ENCODE peak calls at places on chromosome 4, in five cellular contexts. W is Peyer's patch, Q is testis, C is transverse colon, X is ovary. H is an unnamed sample.

GRCh38 chr4:182306792-182307507 is 63.7 kb downstream of the TENM3 start:
- DNase-seq in W (no peak), Q (no peak), C (no peak), X (no peak), H (no peak)

GRCh38 chr4:14787894-14788293 is 214.4 kb upstream of the CPEB2 start:
- DNase-seq in W (no peak), Q (peak), C (peak), X (no peak), H (no peak)

GRCh38 chr4:161937151-161937550 is 226.6 kb downstream of the FSTL5 start:
- DNase-seq in W (no peak), Q (no peak), C (no peak), X (no peak), H (no peak)

GRCh38 chr4:102717448-102718092 is 43.2 kb downstream of the MANBA start:
- DNase-seq in W (no peak), Q (no peak), C (no peak), X (no peak), H (no peak)

GRCh38 chr4:170853422-170854021 is 763.8 kb upstream of the AADAT start:
- DNase-seq in W (peak), Q (peak), C (peak), X (peak), H (peak)

GRCh38 chr4:187188118-187188517 is 464.5 kb upstream of the FAT1 start:
- DNase-seq in W (no peak), Q (no peak), C (no peak), X (no peak), H (no peak)

GRCh38 chr4:24473309-24473721 is 111.0 kb downstream of the DHX15 start:
- DNase-seq in W (no peak), Q (peak), C (peak), X (no peak), H (peak)

GRCh38 chr4:6271701-6272465 is 2.2 kb downstream of the WFS1 start:
- DNase-seq in W (no peak), Q (peak), C (peak), X (peak), H (peak)

GRCh38 chr4:56656346-56656643 is 24.8 kb downstream of the HOPX start:
- DNase-seq in W (no peak), Q (peak), C (peak), X (peak), H (peak)

GRCh38 chr4:26590639-26591038 is 6.8 kb downstream of the TBC1D19 start:
- DNase-seq in W (no peak), Q (no peak), C (no peak), X (no peak), H (no peak)

GRCh38 chr4:15149842-15150592 is 147.7 kb downstream of the CPEB2 start:
- DNase-seq in W (peak), Q (peak), C (peak), X (peak), H (peak)

GRCh38 chr4:170990989-170991589 is 822.1 kb upstream of the GALNTL6 start:
- DNase-seq in W (no peak), Q (peak), C (no peak), X (no peak), H (peak)

GRCh38 chr4:81571105-81571504 is 99.4 kb upstream of the RASGEF1B start:
- DNase-seq in W (no peak), Q (no peak), C (no peak), X (no peak), H (no peak)

GRCh38 chr4:15766821-15767220 is 11.3 kb upstream of the CD38 start:
- DNase-seq in W (no peak), Q (no peak), C (no peak), X (no peak), H (no peak)

GRCh38 chr4:25484243-25484721 is 107.2 kb downstream of the ANAPC4 start:
- DNase-seq in W (no peak), Q (no peak), C (no peak), X (no peak), H (no peak)

GRCh38 chr4:10120943-10121567 is 4.5 kb upstream of the WDR1 start:
- DNase-seq in W (no peak), Q (no peak), C (no peak), X (no peak), H (peak)

GRCh38 chr4:145340071-145340695 is 141.5 kb upstream of the SMAD1 start:
- DNase-seq in W (no peak), Q (peak), C (no peak), X (no peak), H (no peak)

GRCh38 chr4:24121395-24122175 is 231.7 kb upstream of the PPARGC1A start:
- DNase-seq in W (no peak), Q (no peak), C (no peak), X (no peak), H (no peak)

GRCh38 chr4:25160714-25161598 is 707 bp upstream of the SEPSECS start:
- DNase-seq in W (no peak), Q (peak), C (no peak), X (peak), H (no peak)

GRCh38 chr4:177479063-177479462 is 36.8 kb upstream of the AGA start:
- DNase-seq in W (no peak), Q (no peak), C (no peak), X (no peak), H (no peak)

GRCh38 chr4:143742834-143743233 is 42.4 kb upstream of the FREM3 start:
- DNase-seq in W (no peak), Q (no peak), C (no peak), X (no peak), H (no peak)

GRCh38 chr4:158814636-158815035 is 45.8 kb downstream of the FNIP2 start:
- DNase-seq in W (no peak), Q (no peak), C (no peak), X (no peak), H (no peak)

GRCh38 chr4:37872310-37872988 is 18.4 kb upstream of the TBC1D1 start:
- DNase-seq in W (no peak), Q (no peak), C (no peak), X (no peak), H (no peak)

GRCh38 chr4:133775881-133776280 is 425.7 kb downstream of the PABPC4L start:
- DNase-seq in W (no peak), Q (no peak), C (no peak), X (no peak), H (no peak)

GRCh38 chr4:71944956-71945355 is 86.8 kb upstream of the NPFFR2 start:
- DNase-seq in W (no peak), Q (no peak), C (no peak), X (no peak), H (no peak)

GRCh38 chr4:43586813-43587212 is 694.3 kb downstream of the GRXCR1 start:
- DNase-seq in W (no peak), Q (no peak), C (no peak), X (no peak), H (no peak)

GRCh38 chr4:43587746-43588145 is 695.2 kb downstream of the GRXCR1 start:
- DNase-seq in W (no peak), Q (no peak), C (no peak), X (no peak), H (no peak)
- TF ChIP-seq POLR2A in W (no peak), Q (no peak), C (no peak), X (no peak), H (no peak)

GRCh38 chr4:77854431-77855111 is 8.1 kb upstream of the MRPL1 start:
- DNase-seq in W (no peak), Q (no peak), C (no peak), X (no peak), H (no peak)
- TF ChIP-seq POLR2A in W (no peak), Q (no peak), C (peak), X (no peak), H (no peak)

DNA sequence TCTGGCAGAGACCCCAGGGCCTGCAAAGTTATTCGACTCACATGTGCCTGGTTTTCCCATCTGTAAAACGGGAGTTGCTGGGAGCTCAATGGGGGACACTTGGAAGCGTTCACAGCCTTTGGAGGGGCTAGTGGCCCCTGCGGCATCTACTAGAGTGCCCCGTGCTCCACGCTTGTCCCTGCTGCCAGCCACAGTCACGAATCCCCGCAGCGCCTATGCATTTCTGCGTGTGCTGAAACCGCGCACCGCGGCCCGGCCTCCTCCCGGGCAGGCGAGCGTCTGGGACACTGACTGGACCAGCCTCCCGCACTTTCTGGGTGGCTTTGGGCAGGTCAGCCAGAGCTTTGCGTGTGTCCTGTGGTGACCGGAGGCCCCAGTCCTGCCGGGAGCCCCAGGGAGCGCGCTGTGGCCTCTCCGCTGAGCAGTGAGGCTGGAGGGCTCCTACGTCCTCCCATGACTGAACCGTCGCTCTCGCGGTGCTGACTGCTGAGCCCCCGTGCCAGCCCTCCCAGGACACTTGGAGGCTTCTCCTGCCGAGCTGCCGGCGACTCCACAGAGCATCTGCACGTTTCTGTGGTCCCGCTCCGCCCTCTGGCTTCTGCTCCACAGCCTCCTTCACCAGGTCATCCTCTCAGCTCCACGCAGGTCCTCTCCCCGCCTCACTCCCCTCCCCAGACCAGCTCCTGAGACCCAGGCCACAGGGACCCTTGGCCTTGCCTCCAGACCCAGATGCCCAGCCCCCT is 36.3 kb downstream of the PIGG start:
- DNase-seq in W (no peak), Q (no peak), C (no peak), X (no peak), H (no peak)
- TF ChIP-seq POLR2A in W (no peak), Q (no peak), C (no peak), X (no peak), H (no peak)

GRCh38 chr4:2402453-2402852 is 16.0 kb downstream of the ZFYVE28 start:
- DNase-seq in W (no peak), Q (no peak), C (no peak), X (no peak), H (no peak)

GRCh38 chr4:2402941-2403340 is 15.5 kb downstream of the ZFYVE28 start:
- DNase-seq in W (no peak), Q (no peak), C (no peak), X (no peak), H (no peak)

GRCh38 chr4:2400841-2401609 is 17.4 kb downstream of the ZFYVE28 start:
- DNase-seq in W (peak), Q (no peak), C (no peak), X (no peak), H (no peak)

GRCh38 chr4:2401610-2401983 is 16.8 kb downstream of the ZFYVE28 start:
- DNase-seq in W (no peak), Q (no peak), C (no peak), X (no peak), H (no peak)

GRCh38 chr4:2402053-2402452 is 16.4 kb downstream of the ZFYVE28 start:
- DNase-seq in W (peak), Q (peak), C (peak), X (peak), H (peak)
- TF ChIP-seq POLR2A in W (no peak), Q (no peak), C (no peak), X (no peak), H (no peak)

GRCh38 chr4:73221734-73222133 is 36.9 kb downstream of the ANKRD17 start:
- DNase-seq in W (no peak), Q (no peak), C (no peak), X (no peak), H (no peak)

GRCh38 chr4:73220815-73221214 is 37.8 kb downstream of the ANKRD17 start:
- DNase-seq in W (no peak), Q (no peak), C (no peak), X (no peak), H (no peak)

GRCh38 chr4:73224886-73225285 is 33.7 kb downstream of the ANKRD17 start:
- DNase-seq in W (no peak), Q (no peak), C (no peak), X (no peak), H (no peak)

GRCh38 chr4:73223258-73223651 is 35.3 kb downstream of the ANKRD17 start:
- DNase-seq in W (no peak), Q (no peak), C (no peak), X (no peak), H (no peak)

GRCh38 chr4:73222466-73223257 is 35.9 kb downstream of the ANKRD17 start:
- DNase-seq in W (no peak), Q (peak), C (peak), X (peak), H (peak)
- TF ChIP-seq POLR2A in W (peak), Q (no peak), C (peak), X (peak), H (peak)

DNA sequence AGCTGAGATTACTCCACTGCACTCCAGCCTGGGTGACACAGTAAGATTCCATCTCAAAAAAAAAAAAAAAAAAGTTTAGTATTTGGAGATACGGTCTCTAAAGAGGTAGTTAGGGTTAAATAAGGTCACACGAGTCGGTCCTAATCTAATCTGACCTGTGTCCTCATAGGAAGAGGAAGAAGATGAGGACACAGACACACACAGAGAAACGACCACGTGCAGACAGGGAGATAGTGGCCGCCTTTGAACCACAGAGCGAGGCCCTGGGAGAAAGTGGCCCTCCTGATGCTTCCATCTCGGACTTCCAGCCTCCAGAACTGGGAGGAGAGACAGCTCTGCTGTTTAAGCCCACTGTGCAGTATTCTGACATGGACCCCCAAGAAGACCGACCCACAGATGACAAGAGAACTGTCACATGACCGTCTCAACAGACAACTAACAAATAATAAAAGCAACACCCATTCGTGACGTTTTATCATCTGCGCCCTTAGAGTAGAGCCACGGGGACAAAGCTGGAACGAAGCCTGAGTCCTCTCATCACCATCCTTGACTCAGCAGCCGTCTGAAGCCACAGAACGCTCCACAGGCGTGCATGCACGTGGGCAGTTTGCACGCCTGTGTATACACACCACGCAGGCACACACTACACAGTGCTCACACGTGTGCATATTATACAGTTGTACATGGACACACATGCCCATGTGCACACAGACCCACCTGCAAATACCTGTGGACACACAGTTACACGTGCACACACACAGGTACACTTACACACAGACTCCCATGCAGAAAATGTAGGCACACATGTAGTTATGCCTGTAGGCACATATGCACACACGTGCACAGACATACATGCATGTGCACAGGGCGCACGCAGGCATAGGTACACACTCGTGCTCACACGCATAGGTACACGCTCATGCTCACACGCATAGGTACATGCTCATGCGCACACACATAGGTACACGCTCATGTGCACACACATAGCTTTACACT is 51.7 kb downstream of the FAM53A start:
- DNase-seq in W (no peak), Q (no peak), C (no peak), X (no peak), H (no peak)
- TF ChIP-seq POLR2A in W (no peak), Q (no peak), C (no peak), X (no peak), H (no peak)

GRCh38 chr4:168832746-168833575 is 177.1 kb downstream of the CBR4 start:
- DNase-seq in W (peak), Q (peak), C (peak), X (peak), H (peak)
- TF ChIP-seq POLR2A in W (no peak), Q (no peak), C (no peak), X (no peak), H (no peak)

DNA sequence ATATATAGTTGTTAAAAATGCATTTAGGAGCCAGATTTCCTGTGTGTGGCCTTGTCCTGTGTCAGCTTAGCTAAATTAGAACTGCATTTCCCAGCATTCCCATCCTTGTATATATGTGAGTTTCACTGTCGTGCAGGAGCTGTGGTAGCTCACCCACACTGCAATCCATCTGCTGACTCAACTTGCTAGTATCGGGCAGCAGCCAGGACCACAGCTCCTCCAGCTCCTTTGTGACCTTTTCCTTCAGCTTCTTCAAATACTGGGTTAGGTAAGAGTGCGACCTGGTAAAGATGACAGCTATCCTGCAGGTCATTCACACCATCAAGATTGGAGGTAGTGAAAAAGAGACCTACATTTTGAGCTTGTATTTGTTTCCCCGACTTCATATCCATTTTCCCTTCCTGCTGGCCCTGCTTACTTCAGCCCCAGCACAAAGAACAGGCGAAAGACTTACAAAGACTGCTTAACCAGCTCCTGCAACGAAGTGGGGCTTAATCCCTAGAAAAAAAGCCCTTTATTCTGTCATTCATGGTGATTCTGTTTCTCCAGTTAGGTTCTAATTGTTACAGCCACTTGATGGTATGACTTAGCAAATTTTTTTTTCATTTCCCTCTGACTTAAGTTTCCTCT is 11.4 kb downstream of the ASIC5 start:
- DNase-seq in W (no peak), Q (no peak), C (no peak), X (no peak), H (no peak)
- TF ChIP-seq POLR2A in W (no peak), Q (no peak), C (no peak), X (no peak), H (no peak)